ENCODE peak calls at places on chromosomes 7 and 10, in eight cellular contexts. F is sigmoid colon, D is breast epithelium, H is suprapubic skin, P is endothelial cell of umbilical vein, E is stomach, W is transverse colon, B is GM12892. A is an unnamed sample.

GRCh38 chr7:79598351-79598750 is 144.9 kb upstream of the MAGI2 start:
- DNase-seq in D (no peak), H (no peak), E (no peak), W (no peak), P (no peak), B (no peak), F (no peak), A (no peak)

GRCh38 chr7:140877249-140877524 is 47.5 kb downstream of the BRAF start:
- DNase-seq in W (no peak), D (no peak), F (no peak), E (no peak), P (no peak), H (no peak), B (no peak), A (no peak)

GRCh38 chr10:72124984-72125383 is 36.6 kb upstream of the SPOCK2 start:
- DNase-seq in P (no peak), F (no peak), W (no peak), D (no peak), B (no peak), H (no peak), E (no peak), A (no peak)

GRCh38 chr7:75662579-75663301 is 76.0 kb downstream of the HIP1 start:
- DNase-seq in B (peak; percentile 54), D (no peak), W (peak; percentile 38), E (no peak), H (no peak), F (no peak), P (no peak), A (no peak)

GRCh38 chr10:102395677-102396197 is at the start of gene NFKB2:
- DNase-seq in F (no peak), D (no peak), H (no peak), W (no peak), E (no peak), P (no peak), B (no peak), A (no peak)

GRCh38 chr7:149245744-149246143 is 6.3 kb downstream of the ZNF212 start:
- DNase-seq in H (no peak), W (no peak), E (no peak), D (no peak), B (no peak), F (no peak), P (no peak), A (no peak)

GRCh38 chr10:111204880-111205279 is 128.1 kb downstream of the ADRA2A start:
- DNase-seq in W (no peak), F (no peak), E (no peak), D (no peak), H (no peak), P (no peak), B (no peak), A (no peak)

GRCh38 chr10:57952741-57953140 is 315.0 kb downstream of the IPMK start:
- DNase-seq in F (no peak), B (no peak), H (no peak), W (no peak), P (no peak), D (no peak), E (no peak), A (no peak)

GRCh38 chr10:109191341-109191740 is 732.0 kb downstream of the XPNPEP1 start:
- DNase-seq in F (no peak), B (no peak), W (no peak), H (no peak), D (no peak), E (no peak), P (no peak), A (no peak)

GRCh38 chr7:47783456-47784240 is 164.6 kb downstream of the PKD1L1 start:
- DNase-seq in B (no peak), H (no peak), P (peak; percentile 95), E (no peak), W (no peak), D (no peak), F (peak; percentile 75), A (no peak)

GRCh38 chr7:152050547-152050971 is 25.1 kb downstream of the GALNT11 start:
- DNase-seq in E (no peak), P (no peak), B (no peak), F (no peak), W (no peak), H (no peak), D (no peak), A (no peak)

GRCh38 chr10:107728807-107729206 is 564.3 kb upstream of the SORCS1 start:
- DNase-seq in H (no peak), P (no peak), D (no peak), W (no peak), E (no peak), F (no peak), B (no peak), A (no peak)

GRCh38 chr7:92820191-92820590 is 16.2 kb downstream of the CDK6 start:
- DNase-seq in F (no peak), P (no peak), E (no peak), B (no peak), D (no peak), W (no peak), H (no peak), A (no peak)

GRCh38 chr7:152313879-152314604 is 121.8 kb downstream of the KMT2C start:
- DNase-seq in P (peak; percentile 96), B (no peak), H (no peak), E (no peak), W (no peak), F (no peak), D (no peak), A (no peak)

GRCh38 chr10:118958984-118959916 is 70.3 kb upstream of the NANOS1 start:
- DNase-seq in P (no peak), H (peak; percentile 26), W (peak; percentile 36), F (peak; percentile 85), B (no peak), D (peak; percentile 74), E (peak; percentile 75), A (no peak)

GRCh38 chr10:35420044-35420443 is 83.7 kb downstream of the CCNY start:
- DNase-seq in E (no peak), B (no peak), W (no peak), F (no peak), P (peak; percentile 47), H (no peak), D (no peak), A (no peak)

GRCh38 chr10:5942001-5942400 is 35.3 kb downstream of the IL15RA start:
- DNase-seq in W (no peak), F (peak; percentile 66), H (no peak), B (no peak), E (no peak), P (peak; percentile 22), D (no peak), A (no peak)

GRCh38 chr7:142603870-142604448 is 145.3 kb upstream of the PRSS1 start:
- DNase-seq in B (peak; percentile 10), F (no peak), W (peak; percentile 37), P (peak; percentile 71), D (no peak), E (peak; percentile 39), H (no peak), A (peak; percentile 40)

GRCh38 chr7:20744913-20745587 is 41.6 kb downstream of the SP8 start:
- DNase-seq in F (no peak), P (no peak), E (no peak), W (no peak), H (no peak), B (no peak), D (no peak), A (no peak)

GRCh38 chr7:26858229-26858568 is 6.2 kb downstream of the SKAP2 start:
- DNase-seq in F (no peak), H (no peak), P (peak; percentile 52), D (no peak), B (no peak), W (no peak), E (no peak), A (no peak)

GRCh38 chr10:45580781-45581496 is 91.6 kb downstream of the ZFAND4 start:
- DNase-seq in F (no peak), B (no peak), D (no peak), H (no peak), W (peak; percentile 47), E (no peak), P (no peak), A (no peak)

GRCh38 chr7:143214789-143215679 is 6.8 kb upstream of the TAS2R40 start:
- DNase-seq in F (peak; percentile 71), D (no peak), P (peak; percentile 90), H (no peak), B (peak; percentile 29), E (peak; percentile 62), W (peak; percentile 64), A (peak; percentile 41)

GRCh38 chr7:36312064-36312914 is 77.4 kb upstream of the ANLN start:
- DNase-seq in H (peak; percentile 48), E (peak; percentile 90), D (no peak), P (no peak), W (peak; percentile 72), F (no peak), B (peak; percentile 45), A (peak; percentile 49)

GRCh38 chr7:16586081-16586874 is 59.3 kb downstream of the ANKMY2 start:
- DNase-seq in B (no peak), E (no peak), H (no peak), P (no peak), D (no peak), W (no peak), F (no peak), A (no peak)

GRCh38 chr7:43856996-43857395 is 12.3 kb downstream of the MRPS24 start:
- DNase-seq in H (no peak), W (no peak), P (no peak), D (no peak), E (no peak), B (no peak), F (no peak), A (no peak)

GRCh38 chr7:133376514-133376913 is 123.6 kb downstream of the EXOC4 start:
- DNase-seq in H (no peak), D (no peak), W (no peak), P (no peak), F (no peak), B (no peak), E (no peak), A (no peak)

GRCh38 chr10:113000876-113001598 is 51.0 kb downstream of the TCF7L2 start:
- DNase-seq in B (no peak), H (no peak), F (no peak), W (peak; percentile 39), D (peak; percentile 56), P (no peak), E (no peak), A (no peak)

GRCh38 chr7:100705753-100706671 is at the start of gene POP7:
- DNase-seq in P (peak; percentile 98), F (peak; percentile 100), B (peak; percentile 97), W (peak; percentile 99), D (peak; percentile 100), E (peak; percentile 100), H (peak; percentile 100), A (peak; percentile 97)
- TF ChIP-seq POLR2A in P (peak; percentile 69), F (peak; percentile 56), B (peak; percentile 89), W (peak; percentile 77), D (peak; percentile 43), E (no peak), H (peak; percentile 12), A (peak; percentile 73)

GRCh38 chr7:5370454-5371353 is 52.9 kb downstream of the TNRC18 start:
- DNase-seq in H (no peak), D (no peak), B (no peak), P (no peak), W (no peak), E (no peak), F (peak; percentile 61), A (no peak)
- TF ChIP-seq POLR2AphosphoS5 in H (no peak), D (no peak), B (no peak), P (no peak), W (no peak), E (no peak), F (no peak), A (no peak)

GRCh38 chr7:12111461-12112405 is 99.4 kb upstream of the TMEM106B start:
- DNase-seq in W (peak; percentile 28), D (no peak), E (no peak), F (peak; percentile 90), P (peak; percentile 38), B (no peak), H (no peak), A (no peak)
- TF ChIP-seq POLR2A in W (no peak), D (no peak), E (no peak), F (no peak), P (no peak), B (no peak), H (no peak), A (no peak)

GRCh38 chr7:28419717-28420116 is 7.4 kb downstream of the CREB5 start:
- DNase-seq in P (no peak), F (peak; percentile 77), W (no peak), E (no peak), B (no peak), H (peak; percentile 72), D (no peak), A (no peak)
- TF ChIP-seq POLR2AphosphoS5 in P (no peak), F (no peak), W (no peak), E (no peak), B (no peak), H (no peak), D (no peak), A (no peak)

A was measured in GM12891.